ENCODE peak calls at places on chromosomes 7 and 10, in nine cellular contexts. U, Y, W, R, C, L, B, D and K are unnamed samples.

GRCh38 chr10:31749981-31750850 is 178.4 kb downstream of the ARHGAP12 start:
- DNase-seq in U (peak), Y (peak), W (peak), R (no peak), C (no peak), L (peak), B (no peak), D (no peak), K (no peak)

GRCh38 chr7:116490351-116490750 is 9.2 kb upstream of the CAV2 start:
- DNase-seq in U (no peak), Y (no peak), W (no peak), R (no peak), C (no peak), L (no peak), B (no peak), D (no peak), K (no peak)

GRCh38 chr10:98047009-98047741 is 16.8 kb upstream of the CRTAC1 start:
- DNase-seq in U (peak), Y (no peak), W (no peak), R (no peak), C (no peak), L (no peak), B (no peak), D (no peak), K (no peak)

GRCh38 chr7:82506702-82507101 is 63.1 kb upstream of the CACNA2D1 start:
- DNase-seq in U (peak), Y (peak), W (no peak), R (no peak), C (no peak), L (no peak), B (no peak), D (no peak), K (no peak)

GRCh38 chr7:130938661-130939060 is 204.7 kb upstream of the KLF14 start:
- DNase-seq in U (no peak), Y (no peak), W (peak), R (no peak), C (no peak), L (no peak), B (no peak), D (no peak), K (no peak)

GRCh38 chr10:90862908-90863514 is 5.2 kb upstream of the HTR7 start:
- DNase-seq in U (no peak), Y (no peak), W (peak), R (no peak), C (no peak), L (no peak), B (no peak), D (no peak), K (no peak)

GRCh38 chr7:30851651-30852359 is 59.8 kb upstream of the AQP1 start:
- DNase-seq in U (no peak), Y (no peak), W (no peak), R (no peak), C (no peak), L (no peak), B (peak), D (no peak), K (no peak)

GRCh38 chr7:2209961-2210323 is 22.8 kb downstream of the MAD1L1 start:
- DNase-seq in U (no peak), Y (no peak), W (no peak), R (no peak), C (no peak), L (no peak), B (no peak), D (no peak), K (no peak)

GRCh38 chr7:151836927-151837205 is 40.0 kb downstream of the PRKAG2 start:
- DNase-seq in U (no peak), Y (no peak), W (no peak), R (no peak), C (no peak), L (no peak), B (no peak), D (no peak), K (no peak)

GRCh38 chr10:63539377-63539776 is 18.2 kb downstream of the REEP3 start:
- DNase-seq in U (no peak), Y (no peak), W (no peak), R (no peak), C (no peak), L (no peak), B (no peak), D (no peak), K (no peak)

GRCh38 chr7:110307776-110308175 is 783.2 kb upstream of the LRRN3 start:
- DNase-seq in U (no peak), Y (no peak), W (no peak), R (no peak), C (no peak), L (no peak), B (no peak), D (no peak), K (no peak)

GRCh38 chr7:106629521-106629920 is 31.4 kb downstream of the CCDC71L start:
- DNase-seq in U (no peak), Y (no peak), W (peak), R (no peak), C (no peak), L (no peak), B (no peak), D (no peak), K (no peak)

GRCh38 chr10:26881600-26882331 is 21.0 kb upstream of the ABI1 start:
- DNase-seq in U (no peak), Y (no peak), W (peak), R (peak), C (no peak), L (no peak), B (peak), D (no peak), K (no peak)

GRCh38 chr7:77696643-77697534 is 630 bp downstream of the RSBN1L start:
- DNase-seq in U (peak), Y (peak), W (peak), R (peak), C (no peak), L (peak), B (no peak), D (peak), K (peak)

GRCh38 chr7:96204601-96205000 is 117.3 kb downstream of the SLC25A13 start:
- DNase-seq in U (no peak), Y (no peak), W (no peak), R (no peak), C (no peak), L (no peak), B (no peak), D (no peak), K (no peak)

GRCh38 chr7:158821173-158822021 is 7.9 kb downstream of the ESYT2 start:
- DNase-seq in U (no peak), Y (no peak), W (peak), R (peak), C (no peak), L (no peak), B (peak), D (no peak), K (no peak)

GRCh38 chr10:97708976-97709745 is 4.4 kb upstream of the MARVELD1 start:
- DNase-seq in U (peak), Y (peak), W (peak), R (peak), C (no peak), L (peak), B (no peak), D (peak), K (no peak)

GRCh38 chr10:49709934-49710333 is 30.5 kb downstream of the C10orf53 start:
- DNase-seq in U (no peak), Y (no peak), W (no peak), R (no peak), C (no peak), L (no peak), B (no peak), D (no peak), K (no peak)

GRCh38 chr10:17113346-17113745 is 16.3 kb downstream of the CUBN start:
- DNase-seq in U (no peak), Y (no peak), W (no peak), R (no peak), C (no peak), L (no peak), B (no peak), D (no peak), K (no peak)

GRCh38 chr7:128911441-128912031 is 1.0 kb upstream of the KCP start:
- DNase-seq in U (peak), Y (peak), W (no peak), R (no peak), C (no peak), L (peak), B (no peak), D (no peak), K (no peak)

GRCh38 chr10:54496852-54497251 is 304.2 kb downstream of the PCDH15 start:
- DNase-seq in U (no peak), Y (no peak), W (peak), R (no peak), C (no peak), L (no peak), B (no peak), D (no peak), K (no peak)

GRCh38 chr10:33291053-33291592 is 43.3 kb downstream of the NRP1 start:
- DNase-seq in U (no peak), Y (no peak), W (peak), R (no peak), C (no peak), L (no peak), B (no peak), D (no peak), K (no peak)

GRCh38 chr7:1693991-1694524 is 24.0 kb downstream of the ELFN1 start:
- DNase-seq in U (peak), Y (no peak), W (peak), R (no peak), C (no peak), L (peak), B (peak), D (peak), K (no peak)

GRCh38 chr7:82530361-82530760 is 86.8 kb upstream of the CACNA2D1 start:
- DNase-seq in U (no peak), Y (no peak), W (no peak), R (no peak), C (no peak), L (peak), B (no peak), D (no peak), K (no peak)

GRCh38 chr7:121578669-121579068 is 182.6 kb upstream of the FAM3C start:
- DNase-seq in U (no peak), Y (no peak), W (no peak), R (no peak), C (no peak), L (no peak), B (no peak), D (no peak), K (no peak)

GRCh38 chr10:58993480-58994221 is 182.8 kb upstream of the PHYHIPL start:
- DNase-seq in U (no peak), Y (no peak), W (no peak), R (no peak), C (peak), L (no peak), B (no peak), D (no peak), K (no peak)

GRCh38 chr7:157469181-157470016 is 132.6 kb downstream of the DNAJB6 start:
- DNase-seq in U (peak), Y (no peak), W (no peak), R (no peak), C (no peak), L (no peak), B (no peak), D (no peak), K (no peak)

GRCh38 chr10:11609492-11610093 is 1.9 kb downstream of the USP6NL start:
- DNase-seq in U (no peak), Y (no peak), W (no peak), R (no peak), C (peak), L (no peak), B (no peak), D (no peak), K (no peak)

GRCh38 chr7:101200862-101201599 is at the start of gene MOGAT3:
- DNase-seq in U (no peak), Y (peak), W (no peak), R (no peak), C (no peak), L (no peak), B (no peak), D (no peak), K (no peak)

GRCh38 chr7:85489498-85489897 is 302.6 kb upstream of the SEMA3D start:
- DNase-seq in U (no peak), Y (no peak), W (peak), R (no peak), C (no peak), L (no peak), B (peak), D (no peak), K (no peak)

GRCh38 chr10:29714096-29714874 is 79.5 kb upstream of the SVIL start:
- DNase-seq in U (no peak), Y (no peak), W (peak), R (no peak), C (no peak), L (no peak), B (peak), D (no peak), K (no peak)

GRCh38 chr10:131882590-131883451 is 18.0 kb upstream of the PPP2R2D start:
- DNase-seq in U (no peak), Y (no peak), W (no peak), R (no peak), C (no peak), L (no peak), B (no peak), D (no peak), K (no peak)

GRCh38 chr10:65931291-65932080 is 994.4 kb upstream of the LRRTM3 start:
- DNase-seq in U (no peak), Y (no peak), W (no peak), R (no peak), C (no peak), L (no peak), B (no peak), D (no peak), K (no peak)

GRCh38 chr7:132142006-132142405 is 434.3 kb downstream of the PLXNA4 start:
- DNase-seq in U (no peak), Y (no peak), W (no peak), R (no peak), C (no peak), L (no peak), B (no peak), D (no peak), K (no peak)

GRCh38 chr7:132148876-132149275 is 427.4 kb downstream of the PLXNA4 start:
- DNase-seq in U (no peak), Y (no peak), W (no peak), R (no peak), C (no peak), L (no peak), B (no peak), D (no peak), K (no peak)

GRCh38 chr7:132141109-132141508 is 435.2 kb downstream of the PLXNA4 start:
- DNase-seq in U (no peak), Y (no peak), W (peak), R (no peak), C (no peak), L (no peak), B (no peak), D (no peak), K (no peak)

GRCh38 chr7:132145063-132145462 is 431.2 kb downstream of the PLXNA4 start:
- DNase-seq in U (no peak), Y (no peak), W (no peak), R (no peak), C (no peak), L (no peak), B (no peak), D (no peak), K (no peak)

DNA sequence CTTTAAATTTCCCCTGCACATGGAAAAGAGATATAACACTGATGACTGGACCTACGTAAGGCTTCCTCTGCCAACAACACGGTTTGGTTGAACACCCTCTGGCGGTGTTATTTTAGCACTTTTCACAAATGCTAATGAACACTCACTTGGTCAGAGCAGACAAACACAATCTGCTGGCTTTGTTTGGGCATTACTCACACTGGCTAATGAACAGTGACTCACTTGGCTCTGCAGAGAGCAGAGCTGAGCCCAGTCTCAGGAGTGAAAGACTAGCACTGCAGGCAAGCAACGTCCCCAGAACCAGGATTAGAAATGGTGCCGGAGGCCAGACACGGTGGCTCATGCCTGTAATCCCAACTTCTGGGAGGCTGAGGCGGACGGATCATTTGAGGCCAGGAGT is 430.8 kb downstream of the PLXNA4 start:
- DNase-seq in U (no peak), Y (no peak), W (peak), R (no peak), C (no peak), L (peak), B (no peak), D (no peak), K (no peak)
- TF ChIP-seq CTCF in U (no peak), Y (no peak), W (no peak), R (no peak), C (no peak), L (no peak), B (no peak), D (no peak), K (no peak)

DNA sequence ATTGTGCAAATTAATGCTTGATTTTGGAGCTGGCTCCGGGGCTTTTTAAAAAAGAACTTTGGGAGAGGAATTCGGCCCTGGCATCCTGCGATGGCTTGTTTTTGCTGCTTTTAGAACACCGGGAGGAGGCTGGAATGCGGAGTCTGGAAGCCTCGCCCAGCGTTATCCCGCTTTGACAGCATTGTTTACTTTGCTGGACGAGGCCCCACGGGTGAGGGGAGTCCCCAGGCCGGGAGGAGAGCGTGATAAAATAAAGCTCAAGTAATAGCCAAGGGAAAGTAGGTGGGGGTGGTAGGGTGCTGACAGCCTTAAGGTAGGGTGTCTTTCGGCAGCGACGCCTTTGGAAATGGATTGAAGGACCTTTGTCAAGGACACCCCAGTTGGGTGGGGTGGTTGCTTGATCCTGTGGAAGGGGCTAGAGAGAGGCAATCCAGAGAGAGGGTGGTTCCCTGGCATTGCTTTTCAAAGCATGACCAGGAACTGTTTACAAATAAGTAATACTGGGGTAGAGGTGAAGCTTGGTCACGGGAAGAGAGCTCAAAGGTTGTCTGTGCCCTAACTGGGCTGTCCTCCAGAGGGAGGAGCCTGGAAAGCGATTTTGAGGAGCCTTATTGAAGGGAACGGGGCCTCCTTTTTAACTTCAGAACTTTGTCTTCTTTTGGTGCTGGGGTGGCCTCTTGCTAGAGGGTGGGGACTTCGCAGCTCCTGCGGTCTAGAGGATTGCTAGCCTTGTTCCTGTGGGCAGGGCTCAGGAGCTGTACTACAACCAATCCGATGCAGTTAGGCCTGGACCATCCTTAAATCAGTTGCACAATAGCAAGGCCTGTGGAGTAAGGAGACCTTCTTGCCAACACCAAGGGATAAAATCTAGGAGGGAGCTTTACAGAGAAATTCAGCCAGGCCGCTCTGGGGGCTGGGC is 1.2 kb downstream of the EIF4EBP2 start:
- DNase-seq in U (peak), Y (peak), W (peak), R (peak), C (no peak), L (peak), B (peak), D (peak), K (no peak)
- TF ChIP-seq CTCF in U (no peak), Y (no peak), W (no peak), R (no peak), C (no peak), L (no peak), B (no peak), D (no peak), K (no peak)

GRCh38 chr7:48173313-48173712 is 2.1 kb downstream of the ABCA13 start:
- DNase-seq in U (no peak), Y (no peak), W (no peak), R (no peak), C (no peak), L (no peak), B (no peak), D (no peak), K (no peak)

GRCh38 chr7:48165157-48165556 is 6.1 kb upstream of the ABCA13 start:
- DNase-seq in U (no peak), Y (no peak), W (no peak), R (no peak), C (no peak), L (no peak), B (no peak), D (no peak), K (no peak)

GRCh38 chr7:48170506-48170905 is 752 bp upstream of the ABCA13 start:
- DNase-seq in U (no peak), Y (no peak), W (no peak), R (peak), C (no peak), L (no peak), B (no peak), D (no peak), K (no peak)

GRCh38 chr7:48171190-48171589 is at the start of gene ABCA13:
- DNase-seq in U (no peak), Y (no peak), W (peak), R (peak), C (no peak), L (no peak), B (no peak), D (no peak), K (no peak)

GRCh38 chr7:48168159-48168558 is 3.1 kb upstream of the ABCA13 start:
- DNase-seq in U (no peak), Y (no peak), W (peak), R (peak), C (no peak), L (no peak), B (no peak), D (no peak), K (no peak)
- TF ChIP-seq CTCF in U (no peak), Y (no peak), W (peak), R (no peak), C (no peak), L (no peak), B (no peak), D (no peak), K (no peak)

DNA sequence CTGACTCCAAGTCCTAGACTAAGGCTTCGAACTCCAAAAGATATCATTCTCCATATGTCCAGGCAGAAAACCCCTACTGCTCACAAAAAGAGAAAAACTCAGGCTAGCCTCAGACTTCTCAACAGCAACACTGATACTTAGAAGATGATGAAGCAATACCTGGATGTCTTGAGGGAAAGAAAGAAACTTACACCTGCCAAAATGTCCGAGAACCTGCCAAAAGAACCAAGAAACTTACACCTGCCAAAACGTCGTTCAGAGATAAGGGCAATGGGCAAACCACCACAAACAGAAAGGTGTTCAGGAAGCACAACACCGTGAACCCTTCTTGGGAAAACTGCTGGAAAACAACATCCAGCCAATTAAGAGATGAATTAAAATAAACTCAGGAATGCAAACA is 15.3 kb downstream of the ABLIM1 start:
- DNase-seq in U (no peak), Y (no peak), W (no peak), R (no peak), C (no peak), L (no peak), B (no peak), D (no peak), K (no peak)
- TF ChIP-seq CTCF in U (no peak), Y (no peak), W (no peak), R (no peak), C (no peak), L (no peak), B (no peak), D (no peak), K (no peak)

GRCh38 chr7:127409629-127410028 is 17.1 kb upstream of the ZNF800 start:
- DNase-seq in U (no peak), Y (no peak), W (no peak), R (no peak), C (no peak), L (no peak), B (no peak), D (no peak), K (no peak)
- TF ChIP-seq CTCF in U (no peak), Y (no peak), W (no peak), R (no peak), C (peak), L (peak), B (no peak), D (no peak), K (no peak)